ENCODE peak calls at places on chromosome 4, in five cellular contexts. V, N, X, U and G are unnamed samples. For H3K4me1, the result is how much of the 10 kb centered on the place peaks cover.

GRCh38 chr4:52718123-52718522 is 33.1 kb downstream of the ERVMER34-1 start:
- DNase-seq in V (no peak), N (peak), X (no peak), U (no peak), G (peak)

GRCh38 chr4:107270614-107271013 is 234.5 kb upstream of the DKK2 start:
- DNase-seq in V (no peak), N (no peak), X (no peak), U (no peak), G (no peak)

GRCh38 chr4:38461342-38461741 is 202.7 kb upstream of the KLF3 start:
- DNase-seq in V (no peak), N (peak), X (no peak), U (peak), G (peak)

GRCh38 chr4:184310171-184310567 is 92.5 kb upstream of the ENPP6 start:
- DNase-seq in V (no peak), N (no peak), X (peak), U (peak), G (peak)

GRCh38 chr4:85084371-85085170 is 118.1 kb upstream of the WDFY3 start:
- DNase-seq in V (peak), N (no peak), X (no peak), U (peak), G (peak)

GRCh38 chr4:97670703-97671269 is 472.5 kb downstream of the STPG2 start:
- DNase-seq in V (no peak), N (no peak), X (no peak), U (no peak), G (no peak)

GRCh38 chr4:5050520-5050955 is 742 bp upstream of the STK32B start:
- DNase-seq in V (peak), N (peak), X (no peak), U (peak), G (peak)

GRCh38 chr4:1682860-1683259 is 1.3 kb downstream of the FAM53A start:
- DNase-seq in V (no peak), N (peak), X (no peak), U (no peak), G (no peak)

GRCh38 chr4:72430988-72431387 is 138.0 kb downstream of the ADAMTS3 start:
- DNase-seq in V (no peak), N (no peak), X (no peak), U (no peak), G (no peak)

GRCh38 chr4:18440527-18441215 is 419.1 kb upstream of the LCORL start:
- DNase-seq in V (no peak), N (no peak), X (no peak), U (peak), G (no peak)

GRCh38 chr4:44025376-44026020 is 423.1 kb downstream of the KCTD8 start:
- DNase-seq in V (no peak), N (no peak), X (no peak), U (no peak), G (no peak)

GRCh38 chr4:143207555-143207954 is 22.8 kb downstream of the USP38 start:
- DNase-seq in V (no peak), N (no peak), X (no peak), U (peak), G (peak)

GRCh38 chr4:182384496-182385155 is 141.4 kb downstream of the TENM3 start:
- DNase-seq in V (no peak), N (no peak), X (no peak), U (peak), G (peak)

GRCh38 chr4:2843909-2844584 is 403 bp downstream of the ADD1 start:
- DNase-seq in V (peak), N (peak), X (no peak), U (peak), G (peak)

GRCh38 chr4:126969360-126969759 is 663.4 kb upstream of the INTU start:
- DNase-seq in V (no peak), N (no peak), X (no peak), U (no peak), G (no peak)

GRCh38 chr4:117678861-117679260 is 355.4 kb upstream of the NDST3 start:
- DNase-seq in V (no peak), N (no peak), X (no peak), U (peak), G (peak)

GRCh38 chr4:186701273-186701672 is 22.4 kb downstream of the FAT1 start:
- DNase-seq in V (no peak), N (peak), X (no peak), U (peak), G (peak)

GRCh38 chr4:184437565-184437964 is 36.8 kb downstream of the IRF2 start:
- DNase-seq in V (no peak), N (no peak), X (no peak), U (no peak), G (no peak)

GRCh38 chr4:158914178-158914577 is 145.4 kb downstream of the FNIP2 start:
- DNase-seq in V (no peak), N (peak), X (no peak), U (no peak), G (no peak)

GRCh38 chr4:40211224-40212185 is 14.7 kb downstream of the RHOH start:
- DNase-seq in V (no peak), N (no peak), X (no peak), U (no peak), G (no peak)

GRCh38 chr4:140343303-140343702 is 30.1 kb upstream of the SCOC start:
- DNase-seq in V (no peak), N (peak), X (no peak), U (no peak), G (peak)

GRCh38 chr4:113604955-113605354 is 156.6 kb downstream of the CAMK2D start:
- DNase-seq in V (no peak), N (no peak), X (no peak), U (no peak), G (no peak)

GRCh38 chr4:87026795-87027495 is 92.1 kb downstream of the AFF1 start:
- DNase-seq in V (no peak), N (no peak), X (no peak), U (no peak), G (no peak)

GRCh38 chr4:183200453-183200852 is 101.4 kb downstream of the WWC2 start:
- DNase-seq in V (peak), N (peak), X (no peak), U (no peak), G (no peak)

GRCh38 chr4:26021417-26022345 is 107.7 kb downstream of the SMIM20 start:
- DNase-seq in V (no peak), N (no peak), X (no peak), U (no peak), G (no peak)

GRCh38 chr4:152104286-152104685 is 343.5 kb upstream of the GATB start:
- DNase-seq in V (no peak), N (no peak), X (no peak), U (no peak), G (no peak)

GRCh38 chr4:3261411-3262207 is 12.7 kb downstream of the MSANTD1 start:
- DNase-seq in V (no peak), N (peak), X (no peak), U (no peak), G (no peak)

GRCh38 chr4:102514298-102514964 is 13.3 kb downstream of the NFKB1 start:
- DNase-seq in V (no peak), N (no peak), X (no peak), U (no peak), G (no peak)

DNA sequence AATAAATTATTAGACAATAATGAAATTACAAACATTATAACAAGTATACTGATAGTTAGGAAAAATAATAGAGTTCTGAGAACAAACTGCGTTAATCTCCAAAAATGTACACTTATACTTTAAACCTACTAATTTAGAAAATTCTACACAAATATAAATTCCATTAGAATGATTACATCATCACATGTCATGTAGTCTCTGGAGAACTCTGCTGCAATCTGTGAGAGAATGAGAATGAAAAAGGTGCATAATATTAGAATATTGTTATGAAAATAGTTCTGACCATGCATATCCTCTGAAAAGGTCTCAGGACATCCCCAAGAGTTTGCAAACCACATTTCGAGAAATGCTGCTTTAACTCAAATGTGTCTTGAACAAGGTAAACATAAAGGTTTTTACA is 11.4 kb downstream of the GUCY1A1 start:
- DNase-seq in V (no peak), N (no peak), X (no peak), U (no peak), G (no peak)
- H3K4me1 ChIP-seq in V (under half), N (under half), X (under half), U (under half), G (under half)

GRCh38 chr4:10099521-10100325 is 16.9 kb downstream of the WDR1 start:
- DNase-seq in V (no peak), N (no peak), X (peak), U (no peak), G (no peak)
- H3K4me1 ChIP-seq in V (under half), N (half or more), X (half or more), U (under half), G (under half)

GRCh38 chr4:139267301-139267700 is 12.7 kb downstream of the MGARP start:
- DNase-seq in V (no peak), N (no peak), X (no peak), U (no peak), G (no peak)

GRCh38 chr4:139265654-139266053 is 14.4 kb downstream of the MGARP start:
- DNase-seq in V (no peak), N (no peak), X (no peak), U (no peak), G (no peak)

GRCh38 chr4:139266208-139266582 is 13.8 kb downstream of the MGARP start:
- DNase-seq in V (no peak), N (no peak), X (no peak), U (no peak), G (no peak)

GRCh38 chr4:139266583-139267257 is 13.3 kb downstream of the MGARP start:
- DNase-seq in V (peak), N (peak), X (peak), U (peak), G (peak)
- H3K4me1 ChIP-seq in V (under half), N (under half), X (under half), U (under half), G (under half)

GRCh38 chr4:7903686-7904085 is 36.0 kb downstream of the AFAP1 start:
- DNase-seq in V (no peak), N (no peak), X (no peak), U (no peak), G (no peak)
- H3K4me1 ChIP-seq in V (under half), N (half or more), X (under half), U (half or more), G (under half)

DNA sequence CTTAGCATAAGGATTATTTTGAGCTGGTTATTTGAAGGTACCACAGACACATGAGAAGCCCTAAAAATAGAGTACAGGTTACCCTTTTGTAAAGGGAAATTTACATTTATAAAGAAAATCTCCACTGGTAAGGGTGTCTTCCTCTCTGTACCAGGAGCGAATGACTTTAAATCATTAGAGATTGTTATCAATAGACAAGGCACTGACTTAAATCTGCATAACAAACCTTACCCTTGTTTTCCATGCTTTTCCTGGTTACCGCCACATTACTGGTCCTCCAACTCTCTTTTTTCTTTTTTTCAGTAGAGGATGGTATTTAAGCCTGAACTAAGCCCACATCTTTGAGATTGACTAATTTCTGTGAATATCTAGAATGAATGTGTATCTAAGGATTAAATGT is 129.8 kb downstream of the SLC7A11 start:
- DNase-seq in V (no peak), N (no peak), X (no peak), U (peak), G (peak)
- H3K4me1 ChIP-seq in V (under half), N (under half), X (under half), U (under half), G (under half)

DNA sequence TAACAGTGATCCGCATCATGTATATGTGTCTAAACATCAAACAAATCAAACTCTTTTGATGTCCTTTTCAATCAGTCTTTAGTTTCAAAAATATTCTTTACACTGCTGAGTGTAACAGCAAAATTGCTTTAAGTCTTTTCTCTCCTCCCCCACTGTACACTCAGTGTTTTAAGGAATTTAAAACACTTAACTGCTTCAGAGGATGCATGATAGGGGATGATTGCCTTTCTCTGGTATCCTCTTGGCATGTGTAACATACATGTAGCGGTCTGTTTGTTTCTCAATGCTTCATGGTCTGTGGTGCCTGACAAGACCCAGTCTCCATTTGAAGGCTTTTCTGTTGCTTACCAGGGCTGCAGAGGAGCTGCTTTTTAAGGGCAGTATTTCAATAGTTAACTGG is 41.6 kb downstream of the LIMCH1 start:
- DNase-seq in V (no peak), N (no peak), X (no peak), U (no peak), G (no peak)
- H3K4me1 ChIP-seq in V (under half), N (under half), X (under half), U (under half), G (under half)

GRCh38 chr4:111985386-111985890 is 159.8 kb upstream of the FAM241A start:
- DNase-seq in V (no peak), N (no peak), X (no peak), U (no peak), G (peak)
- H3K4me1 ChIP-seq in V (under half), N (under half), X (under half), U (under half), G (under half)

GRCh38 chr4:6367313-6367945 is 97.8 kb downstream of the WFS1 start:
- DNase-seq in V (no peak), N (no peak), X (no peak), U (peak), G (peak)
- H3K4me1 ChIP-seq in V (under half), N (under half), X (under half), U (under half), G (under half)

GRCh38 chr4:16844796-16845586 is 53.5 kb downstream of the LDB2 start:
- DNase-seq in V (no peak), N (no peak), X (no peak), U (no peak), G (peak)
- H3K4me1 ChIP-seq in V (under half), N (under half), X (under half), U (half or more), G (under half)

GRCh38 chr4:7902101-7902553 is 37.5 kb downstream of the AFAP1 start:
- DNase-seq in V (no peak), N (peak), X (no peak), U (no peak), G (peak)
- H3K4me1 ChIP-seq in V (under half), N (half or more), X (under half), U (half or more), G (under half)